ENCODE peak calls at places on chromosomes 3 and 15, in eight cellular contexts. Q is esophagus squamous epithelium, B is esophagus muscularis mucosa, D is lower lobe of right lung, M is tibial artery, G is brain microvascular endothelial cell, J is Peyer's patch, U is upper lobe of left lung. R is an unnamed sample. For H3K27me3, the result is how much of the 10 kb centered on the place peaks cover.

GRCh38 chr3:22141769-22142168 is 390.8 kb upstream of the ZNF385D start:
- DNase-seq in Q (no peak), B (no peak), D (no peak), M (no peak), G (no peak), J (no peak), U (no peak), R (no peak)

GRCh38 chr3:132448211-132448961 is 31.1 kb downstream of the DNAJC13 start:
- DNase-seq in Q (no peak), B (no peak), D (no peak), M (peak), G (peak), J (no peak), U (no peak), R (no peak)

GRCh38 chr3:111568355-111568754 is 26.4 kb downstream of the CD96 start:
- DNase-seq in Q (no peak), B (no peak), D (no peak), M (no peak), G (no peak), J (no peak), U (no peak), R (no peak)

GRCh38 chr15:66864086-66864830 is 162.2 kb downstream of the SMAD6 start:
- DNase-seq in Q (no peak), B (peak), D (no peak), M (peak), G (no peak), J (peak), U (no peak), R (peak)

GRCh38 chr3:189703865-189704264 is 72.7 kb downstream of the TP63 start:
- DNase-seq in Q (no peak), B (no peak), D (no peak), M (no peak), G (no peak), J (no peak), U (no peak), R (no peak)

GRCh38 chr15:29734917-29735572 is 87.2 kb downstream of the TJP1 start:
- DNase-seq in Q (no peak), B (no peak), D (no peak), M (no peak), G (peak), J (no peak), U (no peak), R (no peak)

GRCh38 chr15:28884151-28884940 is 1.4 kb upstream of the APBA2 start:
- DNase-seq in Q (no peak), B (no peak), D (no peak), M (no peak), G (no peak), J (no peak), U (no peak), R (no peak)

GRCh38 chr15:48984811-48985352 is 21.2 kb upstream of the SHC4 start:
- DNase-seq in Q (no peak), B (no peak), D (no peak), M (no peak), G (no peak), J (no peak), U (no peak), R (no peak)

GRCh38 chr3:183844606-183845005 is 19.2 kb upstream of the MAP6D1 start:
- DNase-seq in Q (no peak), B (no peak), D (no peak), M (no peak), G (peak), J (no peak), U (no peak), R (no peak)

GRCh38 chr3:111151438-111151837 is 79.8 kb downstream of the NECTIN3 start:
- DNase-seq in Q (no peak), B (no peak), D (no peak), M (no peak), G (peak), J (no peak), U (no peak), R (no peak)

GRCh38 chr15:41714291-41714690 is 54.1 kb downstream of the MGA start:
- DNase-seq in Q (no peak), B (no peak), D (no peak), M (no peak), G (no peak), J (no peak), U (no peak), R (no peak)

GRCh38 chr15:52093539-52094502 is 18.8 kb downstream of the BCL2L10 start:
- DNase-seq in Q (no peak), B (no peak), D (no peak), M (peak), G (peak), J (no peak), U (no peak), R (peak)

GRCh38 chr3:45321607-45322391 is 66.6 kb upstream of the LARS2 start:
- DNase-seq in Q (no peak), B (no peak), D (no peak), M (no peak), G (no peak), J (no peak), U (no peak), R (no peak)

GRCh38 chr3:147200545-147200944 is 205.8 kb downstream of the ZIC4 start:
- DNase-seq in Q (no peak), B (no peak), D (no peak), M (no peak), G (peak), J (no peak), U (peak), R (no peak)

GRCh38 chr3:40333416-40333815 is 23.9 kb downstream of the EIF1B start:
- DNase-seq in Q (no peak), B (no peak), D (no peak), M (no peak), G (no peak), J (no peak), U (no peak), R (peak)

GRCh38 chr3:14884665-14885064 is 62.7 kb upstream of the NR2C2 start:
- DNase-seq in Q (no peak), B (no peak), D (no peak), M (no peak), G (no peak), J (no peak), U (no peak), R (no peak)

GRCh38 chr3:127079211-127079610 is 96.3 kb downstream of the PLXNA1 start:
- DNase-seq in Q (no peak), B (no peak), D (peak), M (peak), G (no peak), J (no peak), U (no peak), R (no peak)

GRCh38 chr15:75650908-75651809 is 3.4 kb downstream of the SNX33 start:
- DNase-seq in Q (no peak), B (no peak), D (no peak), M (peak), G (no peak), J (no peak), U (no peak), R (no peak)

GRCh38 chr15:79160211-79160610 is 69.6 kb upstream of the RASGRF1 start:
- DNase-seq in Q (no peak), B (peak), D (no peak), M (no peak), G (peak), J (no peak), U (no peak), R (no peak)

GRCh38 chr3:10335871-10336622 is 15.1 kb upstream of the SEC13 start:
- DNase-seq in Q (no peak), B (no peak), D (no peak), M (no peak), G (no peak), J (no peak), U (peak), R (no peak)

GRCh38 chr3:10333359-10333670 is 12.4 kb upstream of the SEC13 start:
- DNase-seq in Q (no peak), B (no peak), D (no peak), M (no peak), G (no peak), J (no peak), U (no peak), R (no peak)

GRCh38 chr3:10334042-10334441 is 13.1 kb upstream of the SEC13 start:
- DNase-seq in Q (no peak), B (no peak), D (no peak), M (no peak), G (no peak), J (no peak), U (peak), R (no peak)

GRCh38 chr3:10335190-10335738 is 14.4 kb upstream of the SEC13 start:
- DNase-seq in Q (no peak), B (no peak), D (no peak), M (no peak), G (no peak), J (no peak), U (no peak), R (no peak)

GRCh38 chr3:10334461-10334860 is 13.5 kb upstream of the SEC13 start:
- DNase-seq in Q (no peak), B (no peak), D (no peak), M (no peak), G (peak), J (no peak), U (no peak), R (no peak)
- H3K27ac ChIP-seq in Q (no peak), B (no peak), D (no peak), M (no peak), G (no peak), J (no peak), U (no peak), R (no peak)

DNA sequence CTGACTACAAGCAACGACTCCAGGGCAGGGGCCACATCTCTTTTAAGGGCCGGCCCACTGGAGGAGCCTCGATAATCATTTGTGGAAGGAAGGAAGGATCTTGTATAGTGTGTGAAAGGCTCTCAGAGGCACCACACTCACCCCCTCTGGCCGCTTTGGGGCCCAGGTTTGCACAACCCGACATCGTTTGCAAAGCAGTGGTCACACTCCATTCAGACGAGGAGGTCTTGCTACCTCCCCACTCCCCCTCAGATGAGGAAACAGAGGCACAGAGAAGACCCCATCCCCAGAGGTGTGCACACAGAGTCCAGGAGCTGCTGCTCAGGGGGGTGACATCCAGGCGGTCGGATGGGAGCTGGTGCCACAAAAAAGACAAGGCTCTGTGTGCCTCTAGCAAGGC is 29.6 kb downstream of the IQSEC1 start:
- DNase-seq in Q (no peak), B (no peak), D (peak), M (no peak), G (no peak), J (no peak), U (no peak), R (no peak)
- H3K27me3 ChIP-seq in Q (under half), B (under half), D (under half), M (under half), G (under half), J (under half), U (under half), R (under half)

DNA sequence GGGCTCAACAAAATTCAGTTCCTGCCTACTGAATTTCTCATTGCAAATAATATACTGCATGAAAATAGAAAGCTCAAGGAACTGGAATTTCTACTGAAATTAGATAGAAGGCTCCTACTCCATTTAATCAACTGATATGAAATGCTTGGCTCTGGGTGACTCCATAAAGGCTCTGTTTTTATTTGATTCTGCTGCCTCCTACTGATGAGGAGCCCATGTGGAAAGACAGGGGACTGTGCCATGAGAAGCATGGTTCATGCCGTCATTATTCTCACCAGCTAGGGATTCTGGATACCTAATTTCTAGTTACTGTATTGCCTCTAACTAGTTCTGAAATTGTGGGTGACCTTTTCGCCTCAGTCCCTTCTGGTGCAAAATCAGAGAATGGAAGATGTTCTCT is 366.2 kb upstream of the DPH6 start:
- DNase-seq in Q (no peak), B (no peak), D (no peak), M (no peak), G (peak), J (no peak), U (no peak), R (no peak)
- TF ChIP-seq CTCF in Q (no peak), B (no peak), D (no peak), M (peak), G (peak), J (no peak), U (no peak), R (no peak)

GRCh38 chr3:87696276-87697013 is 362.4 kb downstream of the CGGBP1 start:
- DNase-seq in Q (no peak), B (no peak), D (no peak), M (no peak), G (no peak), J (no peak), U (no peak), R (no peak)
- H3K27ac ChIP-seq in Q (no peak), B (no peak), D (no peak), M (no peak), G (no peak), J (no peak), U (no peak), R (no peak)

GRCh38 chr3:12866836-12867235 is 25.5 kb upstream of the RPL32 start:
- DNase-seq in Q (no peak), B (no peak), D (no peak), M (no peak), G (no peak), J (no peak), U (no peak), R (no peak)
- H3K27me3 ChIP-seq in Q (under half), B (under half), D (under half), M (under half), G (under half), J (under half), U (under half), R (under half)

GRCh38 chr15:70569718-70570231 is 193.6 kb downstream of the UACA start:
- DNase-seq in Q (no peak), B (no peak), D (no peak), M (no peak), G (peak), J (peak), U (no peak), R (peak)
- TF ChIP-seq CTCF in Q (no peak), B (no peak), D (no peak), M (no peak), G (no peak), J (no peak), U (no peak), R (no peak)

DNA sequence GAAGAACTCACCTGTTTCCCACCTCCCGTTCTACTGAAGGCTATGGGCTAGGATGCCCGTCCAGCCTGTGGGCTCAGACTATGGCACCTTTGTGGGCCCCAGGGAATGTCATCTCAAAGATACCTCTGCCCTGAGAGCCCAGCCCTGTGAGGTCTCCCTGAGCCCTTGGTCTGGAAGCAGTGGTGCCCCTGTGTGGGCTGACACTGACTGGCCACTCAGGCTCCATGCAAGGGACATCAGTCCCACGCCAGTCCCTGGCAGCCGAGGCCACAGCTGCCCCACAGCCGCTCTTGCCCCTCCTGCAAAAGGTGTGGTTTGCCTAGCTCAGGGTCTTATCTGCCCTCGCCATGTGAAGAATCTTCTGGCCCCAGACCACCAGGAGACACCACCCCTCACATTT is 106.9 kb downstream of the KLF13 start:
- DNase-seq in Q (no peak), B (no peak), D (no peak), M (no peak), G (no peak), J (no peak), U (peak), R (no peak)
- H3K27ac ChIP-seq in Q (no peak), B (no peak), D (peak), M (no peak), G (no peak), J (peak), U (peak), R (no peak)

DNA sequence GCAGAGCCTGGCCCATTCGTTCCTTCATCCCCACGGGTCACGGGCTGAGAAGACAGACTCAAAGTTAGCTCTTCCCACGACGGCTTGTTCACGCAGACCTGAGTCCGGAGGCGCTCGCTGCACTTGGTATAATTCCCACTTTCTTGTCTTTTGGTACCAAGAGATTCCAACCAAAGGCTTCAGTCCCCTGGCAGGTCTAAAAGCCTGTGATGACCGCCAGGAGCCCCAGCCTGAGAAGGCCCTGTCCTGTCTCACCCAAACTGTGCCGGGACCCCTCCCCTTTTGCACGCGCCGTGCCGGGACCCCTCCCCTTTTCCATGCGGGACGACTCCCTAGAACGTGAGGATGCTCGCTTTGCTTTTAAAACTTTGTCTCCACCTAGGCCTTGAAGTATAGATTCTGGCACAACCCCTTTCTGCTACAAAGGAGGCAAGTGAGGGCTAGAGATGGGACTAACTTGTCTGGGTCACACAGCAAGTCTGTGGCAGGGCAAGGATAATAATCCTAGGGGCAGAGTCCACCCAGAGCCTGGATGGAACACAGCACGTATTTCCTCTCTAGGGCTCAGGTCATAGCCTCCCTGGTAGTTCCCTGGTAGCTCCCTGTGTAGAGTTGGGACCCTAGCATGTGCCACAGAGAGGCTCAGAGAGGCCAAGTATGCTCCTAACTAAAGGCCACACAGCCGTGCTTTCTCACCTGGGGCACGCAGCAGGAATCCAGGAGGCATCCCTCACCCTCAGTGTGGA is 211.3 kb downstream of the XXYLT1 start:
- DNase-seq in Q (no peak), B (no peak), D (no peak), M (no peak), G (no peak), J (peak), U (no peak), R (no peak)
- H3K27me3 ChIP-seq in Q (under half), B (under half), D (under half), M (under half), G (under half), J (under half), U (under half), R (under half)

GRCh38 chr3:168624195-168624594 is 528.5 kb upstream of the GOLIM4 start:
- DNase-seq in Q (no peak), B (no peak), D (no peak), M (no peak), G (no peak), J (no peak), U (no peak), R (no peak)
- TF ChIP-seq CTCF in Q (no peak), B (no peak), D (no peak), M (no peak), G (no peak), J (no peak), U (no peak), R (no peak)

R was measured in breast epithelium.